ENCODE peak calls at places on chromosomes 4 and X, in six cellular contexts. L is AG04449, M is mammary epithelial cell, A is astrocyte of the spinal cord, O is AG09309, C is uterus. I is an unnamed sample.

GRCh38 chrX:38347136-38347535 is 5.3 kb upstream of the OTC start:
- DNase-seq in L (no peak), M (peak), A (peak), O (peak), C (no peak), I (no peak)

GRCh38 chr4:84058201-84058600 is 440.9 kb downstream of the NKX6-1 start:
- DNase-seq in L (no peak), M (no peak), A (no peak), O (no peak), C (no peak), I (no peak)

GRCh38 chrX:132831336-132831973 is 127.0 kb downstream of the HS6ST2 start:
- DNase-seq in L (no peak), M (no peak), A (no peak), O (no peak), C (no peak), I (no peak)

GRCh38 chr4:102500371-102501175 is 586 bp upstream of the NFKB1 start:
- DNase-seq in L (no peak), M (peak), A (peak), O (no peak), C (peak), I (no peak)

GRCh38 chrX:101025126-101025525 is 26.8 kb downstream of the TRMT2B start:
- DNase-seq in L (no peak), M (no peak), A (no peak), O (no peak), C (no peak), I (no peak)

GRCh38 chrX:68307767-68308166 is 125.5 kb downstream of the OPHN1 start:
- DNase-seq in L (peak), M (peak), A (peak), O (peak), C (no peak), I (no peak)

GRCh38 chrX:148380614-148381561 is 119.5 kb upstream of the AFF2 start:
- DNase-seq in L (no peak), M (peak), A (no peak), O (no peak), C (no peak), I (peak)

GRCh38 chr4:151139814-151140213 is 40.4 kb downstream of the RPS3A start:
- DNase-seq in L (no peak), M (no peak), A (no peak), O (no peak), C (no peak), I (no peak)

GRCh38 chr4:88965053-88965452 is 91.9 kb downstream of the FAM13A start:
- DNase-seq in L (no peak), M (no peak), A (no peak), O (no peak), C (no peak), I (no peak)

GRCh38 chrX:129360175-129360574 is 163.1 kb downstream of the SMARCA1 start:
- DNase-seq in L (no peak), M (peak), A (peak), O (no peak), C (peak), I (no peak)

GRCh38 chr4:5780831-5781480 is 70.0 kb downstream of the EVC start:
- DNase-seq in L (peak), M (no peak), A (no peak), O (peak), C (no peak), I (no peak)

GRCh38 chrX:41200785-41201184 is 115.5 kb downstream of the USP9X start:
- DNase-seq in L (no peak), M (no peak), A (no peak), O (no peak), C (no peak), I (no peak)

GRCh38 chr4:15291133-15291532 is 136.7 kb upstream of the C1QTNF7 start:
- DNase-seq in L (no peak), M (peak), A (no peak), O (no peak), C (no peak), I (no peak)

GRCh38 chr4:104574371-104574770 is 79.7 kb upstream of the CXXC4 start:
- DNase-seq in L (no peak), M (no peak), A (no peak), O (no peak), C (no peak), I (no peak)

GRCh38 chrX:3548743-3549441 is 164.6 kb downstream of the PRKX start:
- DNase-seq in L (no peak), M (peak), A (peak), O (peak), C (no peak), I (no peak)

GRCh38 chr4:185500035-185500434 is 28.5 kb upstream of the CCDC110 start:
- DNase-seq in L (no peak), M (no peak), A (no peak), O (no peak), C (no peak), I (no peak)

GRCh38 chr4:40316333-40316781 is 18.8 kb upstream of the CHRNA9 start:
- DNase-seq in L (peak), M (peak), A (peak), O (peak), C (peak), I (no peak)
- H3K4me3 ChIP-seq in L (peak), M (peak), A (peak), O (peak), C (peak), I (no peak)

DNA sequence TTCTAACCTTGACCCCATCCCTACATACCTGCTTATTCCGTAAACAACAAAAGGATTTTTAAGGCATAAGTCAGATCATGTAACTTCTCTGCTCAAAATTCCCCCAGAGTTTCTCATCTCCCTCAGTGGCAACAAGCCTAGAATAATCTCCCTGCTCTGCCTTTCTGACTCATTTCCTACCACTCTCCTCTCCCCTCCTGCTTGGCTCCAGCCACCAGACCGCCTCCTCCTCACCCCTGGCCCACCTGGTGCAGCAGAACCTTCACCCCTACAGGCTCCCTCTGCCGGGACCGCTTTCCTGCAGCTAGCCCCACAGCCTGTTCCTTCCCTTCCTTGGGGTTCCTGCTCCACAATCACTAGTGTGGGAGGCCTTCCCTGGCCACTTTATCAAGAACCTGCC is 32.1 kb downstream of the TSPAN5 start:
- DNase-seq in L (peak), M (peak), A (peak), O (peak), C (peak), I (no peak)
- TF ChIP-seq CTCF in L (no peak), M (peak), A (peak), O (peak), C (no peak), I (no peak)

GRCh38 chr4:143403551-143403816 is 66.8 kb downstream of the GAB1 start:
- DNase-seq in L (no peak), M (no peak), A (no peak), O (no peak), C (no peak), I (no peak)
- H3K4me3 ChIP-seq in L (no peak), M (no peak), A (no peak), O (no peak), C (no peak), I (no peak)

DNA sequence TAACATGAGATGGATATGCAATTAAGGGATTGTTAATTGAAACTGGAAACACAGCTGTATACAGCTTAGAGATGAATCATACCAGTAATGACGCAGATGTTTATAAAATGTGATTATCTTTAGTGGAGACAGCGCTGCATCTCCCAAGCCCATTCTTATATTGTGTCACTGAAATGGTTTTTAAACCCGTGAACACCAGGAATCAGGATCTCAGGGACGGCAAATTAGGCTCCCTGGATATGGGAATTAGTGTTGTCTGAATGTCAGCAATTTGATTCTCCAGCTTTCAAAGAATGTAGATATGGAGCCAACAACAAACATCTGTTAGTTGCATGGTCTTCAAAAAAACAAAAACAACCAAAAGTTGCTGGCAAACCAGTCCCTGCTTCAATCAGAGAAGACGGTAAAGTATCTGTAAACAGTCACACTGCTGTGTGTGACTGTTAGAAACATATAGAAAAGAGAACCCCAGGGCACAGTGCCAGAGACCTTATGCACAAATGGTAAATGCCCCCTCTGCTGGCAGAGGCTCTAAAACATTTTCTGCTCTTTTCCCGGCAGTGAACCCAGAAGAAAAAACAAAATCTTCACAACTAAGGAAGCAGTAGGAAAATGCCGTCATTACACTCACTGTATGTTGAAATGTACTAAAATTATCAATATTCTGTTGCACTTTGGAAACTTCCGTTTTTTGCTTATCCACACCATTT is 351.9 kb upstream of the FTHL17 start:
- DNase-seq in L (no peak), M (peak), A (peak), O (no peak), C (peak), I (no peak)
- TF ChIP-seq CTCF in L (peak), M (peak), A (peak), O (peak), C (no peak), I (peak)

GRCh38 chr4:108173599-108174057 is 4.9 kb upstream of the LEF1 start:
- DNase-seq in L (no peak), M (no peak), A (no peak), O (no peak), C (no peak), I (no peak)
- H3K4me3 ChIP-seq in L (peak), M (peak), A (peak), O (peak), C (peak), I (peak)

DNA sequence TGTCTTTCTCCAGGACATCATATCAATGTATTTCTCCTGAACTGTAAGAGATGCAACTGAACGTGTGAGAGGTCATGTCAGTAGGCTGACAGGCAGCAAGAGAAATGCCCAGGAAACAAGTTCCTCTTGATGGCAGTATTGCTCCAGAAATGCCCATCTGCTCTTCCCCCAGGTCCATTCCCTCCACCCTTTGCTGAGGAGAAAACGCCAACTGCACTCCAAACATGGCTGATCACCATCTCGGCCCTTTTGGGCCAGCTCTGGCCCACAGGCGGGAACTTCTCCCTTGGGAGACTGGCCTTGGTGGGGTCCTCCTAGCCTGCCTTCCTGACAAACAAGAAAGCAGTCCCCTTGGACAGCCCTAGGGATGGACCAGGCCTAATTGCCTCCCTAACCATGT is 276.5 kb upstream of the AGTR2 start:
- DNase-seq in L (no peak), M (peak), A (peak), O (peak), C (no peak), I (no peak)
- TF ChIP-seq CTCF in L (no peak), M (peak), A (peak), O (peak), C (peak), I (peak)

GRCh38 chr4:80171251-80171650 is 26.1 kb upstream of the PRDM8 start:
- DNase-seq in L (peak), M (no peak), A (peak), O (peak), C (no peak), I (no peak)
- H3K4me3 ChIP-seq in L (no peak), M (no peak), A (no peak), O (no peak), C (no peak), I (no peak)

GRCh38 chrX:149506349-149506748 is 1.2 kb upstream of the IDS start:
- DNase-seq in L (no peak), M (no peak), A (no peak), O (no peak), C (no peak), I (no peak)

GRCh38 chrX:149505671-149506070 is 565 bp upstream of the IDS start:
- DNase-seq in L (no peak), M (no peak), A (no peak), O (no peak), C (no peak), I (no peak)

GRCh38 chrX:149504226-149504914 is 736 bp downstream of the IDS start:
- DNase-seq in L (no peak), M (no peak), A (no peak), O (no peak), C (no peak), I (no peak)

GRCh38 chrX:149508467-149508866 is 3.4 kb upstream of the IDS start:
- DNase-seq in L (no peak), M (no peak), A (no peak), O (no peak), C (no peak), I (no peak)

GRCh38 chrX:149504915-149505651 is at the start of gene IDS:
- DNase-seq in L (no peak), M (peak), A (peak), O (peak), C (peak), I (peak)
- TF ChIP-seq CTCF in L (no peak), M (peak), A (no peak), O (no peak), C (no peak), I (no peak)

GRCh38 chr4:128819082-128819742 is 9.7 kb downstream of the JADE1 start:
- DNase-seq in L (no peak), M (no peak), A (no peak), O (no peak), C (no peak), I (no peak)
- H3K4me3 ChIP-seq in L (no peak), M (no peak), A (no peak), O (no peak), C (no peak), I (no peak)

GRCh38 chr4:81195475-81195874 is 19.5 kb downstream of the PRKG2 start:
- DNase-seq in L (peak), M (no peak), A (no peak), O (no peak), C (no peak), I (no peak)
- TF ChIP-seq CTCF in L (no peak), M (no peak), A (no peak), O (no peak), C (no peak), I (no peak)